ENCODE peak calls at places on chromosomes 5 and 9, in four cellular contexts. One of them, this sample, is unnamed.

GRCh38 chr5:151001436-151001835 is 19.0 kb upstream of the GPX3 start:
- DNase-seq in HepG2: no peak
- DNase-seq in WTC11: no peak
- DNase-seq in coronary artery: peak; percentile 38
- DNase-seq in this sample: no peak

GRCh38 chr5:159928122-159928960 is 12.1 kb downstream of the ADRA1B start:
- DNase-seq in HepG2: no peak
- DNase-seq in WTC11: no peak
- DNase-seq in coronary artery: no peak
- DNase-seq in this sample: no peak

GRCh38 chr9:86434039-86434726 is 80.0 kb upstream of the TUT7 start:
- DNase-seq in HepG2: peak; percentile 39
- DNase-seq in WTC11: no peak
- DNase-seq in coronary artery: no peak
- DNase-seq in this sample: peak; percentile 19

GRCh38 chr5:112228672-112229071 is 190.4 kb downstream of the EPB41L4A start:
- DNase-seq in HepG2: no peak
- DNase-seq in WTC11: peak; percentile 23
- DNase-seq in coronary artery: peak; percentile 87
- DNase-seq in this sample: no peak

GRCh38 chr9:116899337-116900006 is 212.4 kb downstream of the TRIM32 start:
- DNase-seq in HepG2: no peak
- DNase-seq in WTC11: no peak
- DNase-seq in coronary artery: no peak
- DNase-seq in this sample: no peak

GRCh38 chr9:129619787-129620668 is 873 bp downstream of the C9orf50 start:
- DNase-seq in HepG2: no peak
- DNase-seq in WTC11: no peak
- DNase-seq in coronary artery: no peak
- DNase-seq in this sample: peak; percentile 67

GRCh38 chr5:175685701-175686350 is 28.0 kb downstream of the HRH2 start:
- DNase-seq in HepG2: no peak
- DNase-seq in WTC11: no peak
- DNase-seq in coronary artery: no peak
- DNase-seq in this sample: no peak

GRCh38 chr5:65812648-65813047 is 90.6 kb downstream of the NLN start:
- DNase-seq in HepG2: no peak
- DNase-seq in WTC11: no peak
- DNase-seq in coronary artery: no peak
- DNase-seq in this sample: no peak

GRCh38 chr9:105932276-105932675 is 237.9 kb downstream of the TMEM38B start:
- DNase-seq in HepG2: no peak
- DNase-seq in WTC11: no peak
- DNase-seq in coronary artery: no peak
- DNase-seq in this sample: no peak

GRCh38 chr5:2430606-2431005 is 320.9 kb downstream of the IRX2 start:
- DNase-seq in HepG2: no peak
- DNase-seq in WTC11: no peak
- DNase-seq in coronary artery: no peak
- DNase-seq in this sample: no peak

GRCh38 chr5:120516799-120517198 is 52.7 kb downstream of the PRR16 start:
- DNase-seq in HepG2: no peak
- DNase-seq in WTC11: no peak
- DNase-seq in coronary artery: no peak
- DNase-seq in this sample: no peak

GRCh38 chr5:35129921-35130485 is 82.3 kb upstream of the AGXT2 start:
- DNase-seq in HepG2: no peak
- DNase-seq in WTC11: no peak
- DNase-seq in coronary artery: no peak
- DNase-seq in this sample: no peak

GRCh38 chr9:13377286-13377925 is 97.9 kb upstream of the MPDZ start:
- DNase-seq in HepG2: no peak
- DNase-seq in WTC11: no peak
- DNase-seq in coronary artery: no peak
- DNase-seq in this sample: no peak

GRCh38 chr9:84397151-84397728 is 56.7 kb upstream of the SLC28A3 start:
- DNase-seq in HepG2: peak; percentile 39
- DNase-seq in WTC11: peak; percentile 77
- DNase-seq in coronary artery: no peak
- DNase-seq in this sample: peak; percentile 68

GRCh38 chr9:135989722-135990467 is 28.7 kb upstream of the UBAC1 start:
- DNase-seq in HepG2: no peak
- DNase-seq in WTC11: no peak
- DNase-seq in coronary artery: no peak
- DNase-seq in this sample: no peak

GRCh38 chr9:116939605-116940004 is 252.5 kb downstream of the TRIM32 start:
- DNase-seq in HepG2: no peak
- DNase-seq in WTC11: no peak
- DNase-seq in coronary artery: no peak
- DNase-seq in this sample: no peak

GRCh38 chr5:172881691-172882370 is 47.8 kb downstream of the ERGIC1 start:
- DNase-seq in HepG2: no peak
- DNase-seq in WTC11: no peak
- DNase-seq in coronary artery: no peak
- DNase-seq in this sample: no peak

GRCh38 chr5:80480354-80480753 is 7.5 kb upstream of the FAM151B start:
- DNase-seq in HepG2: no peak
- DNase-seq in WTC11: no peak
- DNase-seq in coronary artery: no peak
- DNase-seq in this sample: no peak

GRCh38 chr5:150395690-150395979 is 17.1 kb downstream of the CD74 start:
- DNase-seq in HepG2: no peak
- DNase-seq in WTC11: no peak
- DNase-seq in coronary artery: no peak
- DNase-seq in this sample: peak; percentile 51

GRCh38 chr9:135300346-135301141 is 179.0 kb upstream of the PPP1R26 start:
- DNase-seq in HepG2: no peak
- DNase-seq in WTC11: no peak
- DNase-seq in coronary artery: no peak
- DNase-seq in this sample: no peak

GRCh38 chr5:141940695-141941271 is 17.1 kb downstream of the DELE1 start:
- DNase-seq in HepG2: no peak
- DNase-seq in WTC11: no peak
- DNase-seq in coronary artery: no peak
- DNase-seq in this sample: no peak

GRCh38 chr5:15420201-15420600 is 79.8 kb upstream of the FBXL7 start:
- DNase-seq in HepG2: no peak
- DNase-seq in WTC11: no peak
- DNase-seq in coronary artery: no peak
- DNase-seq in this sample: no peak

GRCh38 chr5:15533124-15533893 is 33.3 kb downstream of the FBXL7 start:
- DNase-seq in HepG2: no peak
- DNase-seq in WTC11: no peak
- DNase-seq in coronary artery: no peak
- DNase-seq in this sample: no peak

GRCh38 chr9:132878695-132879064 is at the start of gene SPACA9:
- DNase-seq in HepG2: no peak
- DNase-seq in WTC11: peak; percentile 70
- DNase-seq in coronary artery: peak; percentile 92
- DNase-seq in this sample: no peak

GRCh38 chr5:68382640-68383039 is 167.1 kb downstream of the PIK3R1 start:
- DNase-seq in HepG2: no peak
- DNase-seq in WTC11: no peak
- DNase-seq in coronary artery: no peak
- DNase-seq in this sample: no peak

GRCh38 chr9:113511047-113511521 is 47.6 kb downstream of the RGS3 start:
- DNase-seq in HepG2: no peak
- DNase-seq in WTC11: no peak
- DNase-seq in coronary artery: no peak
- DNase-seq in this sample: no peak

GRCh38 chr9:136086951-136087740 is 7.9 kb downstream of the NACC2 start:
- DNase-seq in HepG2: no peak
- DNase-seq in WTC11: no peak
- DNase-seq in coronary artery: no peak
- DNase-seq in this sample: no peak

GRCh38 chr9:76798527-76798926 is 34.3 kb downstream of the PCA3 start:
- DNase-seq in HepG2: no peak
- DNase-seq in WTC11: no peak
- DNase-seq in coronary artery: no peak
- DNase-seq in this sample: no peak

GRCh38 chr5:134647750-134648424 is 698 bp upstream of the SEC24A start:
- DNase-seq in HepG2: peak; percentile 21
- DNase-seq in WTC11: no peak
- DNase-seq in coronary artery: no peak
- DNase-seq in this sample: peak; percentile 49

GRCh38 chr9:128818839-128819715 is 777 bp downstream of the ENDOG start:
- DNase-seq in HepG2: no peak
- DNase-seq in WTC11: peak; percentile 52
- DNase-seq in coronary artery: no peak
- DNase-seq in this sample: peak; percentile 68

GRCh38 chr5:179758905-179759304 is 26.3 kb downstream of the MAML1 start:
- DNase-seq in HepG2: no peak
- DNase-seq in WTC11: no peak
- DNase-seq in coronary artery: no peak
- DNase-seq in this sample: no peak

GRCh38 chr5:23071682-23072081 is 218.5 kb upstream of the CDH12 start:
- DNase-seq in HepG2: no peak
- DNase-seq in WTC11: no peak
- DNase-seq in coronary artery: no peak
- DNase-seq in this sample: no peak

GRCh38 chr5:56279979-56280378 is 46.8 kb upstream of the ANKRD55 start:
- DNase-seq in HepG2: peak; percentile 80
- DNase-seq in WTC11: no peak
- DNase-seq in coronary artery: no peak
- DNase-seq in this sample: no peak

GRCh38 chr5:171984748-171985419 is 21.6 kb downstream of the FBXW11 start:
- DNase-seq in HepG2: no peak
- DNase-seq in WTC11: no peak
- DNase-seq in coronary artery: no peak
- DNase-seq in this sample: no peak

DNA sequence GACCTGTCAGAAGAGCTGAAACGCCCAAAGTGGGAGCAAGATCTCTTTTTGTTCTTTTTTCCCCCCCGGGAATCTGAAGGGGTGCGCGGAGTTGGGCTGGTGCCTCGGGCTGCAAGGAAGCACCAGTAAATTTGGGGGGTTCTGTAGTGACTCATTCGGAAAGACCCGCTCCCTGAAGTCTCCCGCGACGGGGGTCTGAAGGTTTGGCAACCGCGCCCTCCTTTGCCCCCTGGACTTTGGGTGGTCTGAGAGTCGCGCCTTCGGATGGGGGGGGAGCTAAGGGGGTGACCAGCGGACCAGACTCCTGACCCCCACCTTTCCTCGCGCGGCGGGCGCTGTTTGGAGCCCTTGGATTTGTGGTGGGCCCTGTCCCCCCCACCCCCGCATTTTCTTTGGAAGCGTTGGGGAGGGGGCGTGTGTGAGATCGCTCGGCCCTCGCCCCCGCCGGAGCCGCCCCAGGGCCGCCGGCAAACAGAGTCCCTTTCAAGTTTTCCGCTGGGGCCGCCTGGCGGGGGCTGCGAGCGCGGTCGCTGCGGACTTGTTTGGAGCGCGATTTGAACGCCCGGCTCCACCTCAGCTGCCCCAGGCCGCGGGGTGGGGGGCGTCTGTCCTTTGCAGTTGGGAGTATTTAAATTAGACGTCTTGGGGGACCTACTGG is 2.0 kb downstream of the CXXC5 start:
- DNase-seq in HepG2: no peak
- DNase-seq in WTC11: peak; percentile 72
- DNase-seq in coronary artery: no peak
- DNase-seq in this sample: no peak
- TF ChIP-seq CTCF in HepG2: peak; percentile 56
- TF ChIP-seq CTCF in WTC11: no peak
- TF ChIP-seq CTCF in coronary artery: no peak
- TF ChIP-seq CTCF in this sample: peak; percentile 52

GRCh38 chr9:78131969-78132687 is 100.5 kb upstream of the GNAQ start:
- DNase-seq in HepG2: no peak
- DNase-seq in WTC11: no peak
- DNase-seq in coronary artery: no peak
- DNase-seq in this sample: no peak

GRCh38 chr9:78127271-78128225 is 95.9 kb upstream of the GNAQ start:
- DNase-seq in HepG2: no peak
- DNase-seq in WTC11: no peak
- DNase-seq in coronary artery: no peak
- DNase-seq in this sample: no peak

GRCh38 chr9:78132688-78133033 is 101.0 kb upstream of the GNAQ start:
- DNase-seq in HepG2: no peak
- DNase-seq in WTC11: no peak
- DNase-seq in coronary artery: no peak
- DNase-seq in this sample: peak; percentile 8

GRCh38 chr9:78130853-78131252 is 99.2 kb upstream of the GNAQ start:
- DNase-seq in HepG2: no peak
- DNase-seq in WTC11: no peak
- DNase-seq in coronary artery: no peak
- DNase-seq in this sample: no peak

GRCh38 chr9:78130004-78130403 is 98.4 kb upstream of the GNAQ start:
- DNase-seq in HepG2: no peak
- DNase-seq in WTC11: peak; percentile 68
- DNase-seq in coronary artery: no peak
- DNase-seq in this sample: no peak
- TF ChIP-seq CTCF in HepG2: peak; percentile 9
- TF ChIP-seq CTCF in WTC11: peak; percentile 32
- TF ChIP-seq CTCF in coronary artery: no peak
- TF ChIP-seq CTCF in this sample: no peak

DNA sequence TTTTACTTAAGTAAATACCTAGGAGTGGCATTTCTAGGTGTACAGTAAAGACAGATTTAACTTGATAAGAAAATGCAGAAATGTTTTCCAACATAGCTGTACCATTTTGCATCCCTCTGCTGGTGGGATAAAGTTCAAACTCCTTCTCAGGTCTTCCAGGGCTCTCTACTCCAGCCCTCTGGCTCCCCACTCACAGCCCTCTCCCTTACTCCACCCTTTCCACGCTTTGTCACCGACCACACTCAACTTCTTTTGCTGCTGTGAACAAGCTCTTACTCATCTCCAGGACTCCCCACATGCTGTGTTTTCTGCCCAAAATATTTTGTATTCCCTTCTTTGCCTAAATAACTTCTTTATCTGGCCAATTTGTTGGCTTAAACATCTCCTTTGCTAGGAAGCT is 90.6 kb upstream of the OSMR start:
- DNase-seq in HepG2: no peak
- DNase-seq in WTC11: no peak
- DNase-seq in coronary artery: no peak
- DNase-seq in this sample: no peak
- TF ChIP-seq CTCF in HepG2: no peak
- TF ChIP-seq CTCF in WTC11: no peak
- TF ChIP-seq CTCF in coronary artery: no peak
- TF ChIP-seq CTCF in this sample: no peak

GRCh38 chr5:165209101-165209727 is 1703.8 kb downstream of the MAT2B start:
- DNase-seq in HepG2: peak; percentile 3
- DNase-seq in WTC11: no peak
- DNase-seq in coronary artery: no peak
- DNase-seq in this sample: no peak
- TF ChIP-seq CTCF in HepG2: peak; percentile 41
- TF ChIP-seq CTCF in WTC11: peak; percentile 53
- TF ChIP-seq CTCF in coronary artery: no peak
- TF ChIP-seq CTCF in this sample: peak; percentile 70

GRCh38 chr9:79581794-79582193 is 10.0 kb downstream of the TLE4 start:
- DNase-seq in HepG2: peak; percentile 41
- DNase-seq in WTC11: no peak
- DNase-seq in coronary artery: no peak
- DNase-seq in this sample: no peak
- TF ChIP-seq CTCF in HepG2: no peak
- TF ChIP-seq CTCF in WTC11: no peak
- TF ChIP-seq CTCF in coronary artery: no peak
- TF ChIP-seq CTCF in this sample: no peak